ENCODE peak calls at places on chromosomes 4 and X, in nine cellular contexts. Y is A549; H is GM12865; Z is heart left ventricle; M is Peyer's patch; C is uterus; L is CD8-positive, alpha-beta T cell; F is right lobe of liver; I is testis. R is an unnamed sample.

GRCh38 chr4:54224960-54225670 is 4.0 kb upstream of the PDGFRA start:
- DNase-seq in Y (no peak), H (no peak), Z (no peak), M (no peak), C (peak; percentile 37), L (no peak), F (no peak), I (no peak), R (no peak)

GRCh38 chr4:100430441-100430840 is 87.4 kb downstream of the EMCN start:
- DNase-seq in Y (no peak), H (no peak), Z (no peak), M (no peak), C (no peak), L (no peak), F (no peak), I (no peak), R (no peak)

GRCh38 chr4:150381671-150382427 is 200.1 kb upstream of the MAB21L2 start:
- DNase-seq in Y (no peak), H (no peak), Z (no peak), M (no peak), C (no peak), L (no peak), F (no peak), I (no peak), R (no peak)

GRCh38 chr4:87848622-87849351 is 16.0 kb downstream of the MEPE start:
- DNase-seq in Y (peak; percentile 50), H (peak; percentile 63), Z (peak; percentile 53), M (no peak), C (peak; percentile 45), L (no peak), F (peak; percentile 36), I (peak; percentile 77), R (peak; percentile 52)

GRCh38 chrX:2627272-2627867 is 63.7 kb upstream of the CD99 start:
- DNase-seq in Y (peak; percentile 74), H (peak; percentile 68), Z (no peak), M (no peak), C (no peak), L (peak; percentile 57), F (no peak), I (peak; percentile 81), R (no peak)

GRCh38 chr4:76178296-76178695 is 30.1 kb upstream of the NUP54 start:
- DNase-seq in Y (no peak), H (no peak), Z (no peak), M (no peak), C (no peak), L (no peak), F (no peak), I (no peak), R (no peak)

GRCh38 chrX:71177327-71177726 is 32.7 kb downstream of the NLGN3 start:
- DNase-seq in Y (no peak), H (no peak), Z (no peak), M (no peak), C (no peak), L (no peak), F (no peak), I (peak; percentile 33), R (no peak)

GRCh38 chr4:8267077-8267476 is 2.5 kb upstream of the HTRA3 start:
- DNase-seq in Y (peak; percentile 69), H (peak; percentile 41), Z (peak; percentile 85), M (peak; percentile 71), C (peak; percentile 74), L (no peak), F (peak; percentile 78), I (peak; percentile 89), R (peak; percentile 91)

GRCh38 chr4:78058591-78059523 is 1.7 kb downstream of the FRAS1 start:
- DNase-seq in Y (peak; percentile 42), H (no peak), Z (peak; percentile 39), M (peak; percentile 65), C (peak; percentile 20), L (no peak), F (peak; percentile 47), I (peak; percentile 31), R (peak; percentile 83)

GRCh38 chr4:15368906-15369305 is 58.9 kb upstream of the C1QTNF7 start:
- DNase-seq in Y (no peak), H (no peak), Z (no peak), M (no peak), C (no peak), L (no peak), F (no peak), I (no peak), R (no peak)

GRCh38 chr4:22093126-22093525 is 144.6 kb upstream of the KCNIP4 start:
- DNase-seq in Y (no peak), H (no peak), Z (no peak), M (no peak), C (no peak), L (no peak), F (no peak), I (no peak), R (no peak)

GRCh38 chr4:125317526-125317880 is 2.7 kb downstream of the FAT4 start:
- DNase-seq in Y (peak; percentile 65), H (no peak), Z (peak; percentile 59), M (peak; percentile 49), C (peak; percentile 43), L (no peak), F (peak; percentile 28), I (peak; percentile 83), R (peak; percentile 65)

GRCh38 chrX:397575-397974 is 10.9 kb upstream of the PPP2R3B start:
- DNase-seq in Y (no peak), H (no peak), Z (peak; percentile 70), M (no peak), C (no peak), L (no peak), F (no peak), I (peak; percentile 49), R (no peak)

GRCh38 chr4:65917486-65917885 is 247.2 kb upstream of the EPHA5 start:
- DNase-seq in Y (no peak), H (no peak), Z (no peak), M (no peak), C (no peak), L (no peak), F (no peak), I (no peak), R (no peak)

GRCh38 chr4:168796362-168797106 is 213.5 kb downstream of the CBR4 start:
- DNase-seq in Y (peak; percentile 90), H (no peak), Z (peak; percentile 47), M (peak; percentile 61), C (no peak), L (no peak), F (peak; percentile 46), I (no peak), R (no peak)

GRCh38 chr4:2930135-2930805 is 32.9 kb downstream of the NOP14 start:
- DNase-seq in Y (no peak), H (no peak), Z (no peak), M (peak; percentile 46), C (peak; percentile 20), L (no peak), F (peak; percentile 15), I (no peak), R (peak; percentile 31)

GRCh38 chr4:2927696-2928075 is 35.5 kb downstream of the NOP14 start:
- DNase-seq in Y (no peak), H (no peak), Z (no peak), M (peak; percentile 15), C (no peak), L (no peak), F (peak; percentile 6), I (no peak), R (no peak)

GRCh38 chr4:2929469-2929868 is 33.7 kb downstream of the NOP14 start:
- DNase-seq in Y (no peak), H (no peak), Z (no peak), M (peak; percentile 37), C (peak; percentile 13), L (no peak), F (peak; percentile 16), I (no peak), R (no peak)

GRCh38 chr4:2927016-2927695 is 36.0 kb downstream of the NOP14 start:
- DNase-seq in Y (no peak), H (no peak), Z (peak; percentile 20), M (peak; percentile 30), C (peak; percentile 12), L (no peak), F (peak; percentile 16), I (no peak), R (peak; percentile 16)

GRCh38 chr4:2928242-2929155 is 34.7 kb downstream of the NOP14 start:
- DNase-seq in Y (no peak), H (no peak), Z (no peak), M (peak; percentile 42), C (peak; percentile 9), L (no peak), F (peak; percentile 17), I (no peak), R (peak; percentile 73)
- TF ChIP-seq CTCF in Y (no peak), H (no peak), Z (no peak), M (no peak), C (no peak), L (no peak), F (no peak), I (no peak), R (no peak)

GRCh38 chr4:120753854-120754253 is 168.7 kb downstream of the PRDM5 start:
- DNase-seq in Y (no peak), H (no peak), Z (no peak), M (no peak), C (no peak), L (no peak), F (no peak), I (no peak), R (no peak)

GRCh38 chr4:120754590-120754989 is 167.9 kb downstream of the PRDM5 start:
- DNase-seq in Y (no peak), H (no peak), Z (no peak), M (no peak), C (no peak), L (no peak), F (no peak), I (no peak), R (no peak)

GRCh38 chr4:120750152-120750525 is 172.4 kb downstream of the PRDM5 start:
- DNase-seq in Y (no peak), H (peak; percentile 33), Z (no peak), M (no peak), C (no peak), L (no peak), F (no peak), I (no peak), R (no peak)

GRCh38 chr4:120749445-120750151 is 172.9 kb downstream of the PRDM5 start:
- DNase-seq in Y (no peak), H (peak; percentile 95), Z (no peak), M (no peak), C (no peak), L (no peak), F (no peak), I (no peak), R (peak; percentile 32)
- H3K4me3 ChIP-seq in Y (no peak overlapping the region), H (no peak overlapping the region), Z (no peak overlapping the region), M (no peak overlapping the region), C (no peak overlapping the region), L (no peak overlapping the region), F (no peak overlapping the region), I (no peak overlapping the region), R (no peak overlapping the region)

DNA sequence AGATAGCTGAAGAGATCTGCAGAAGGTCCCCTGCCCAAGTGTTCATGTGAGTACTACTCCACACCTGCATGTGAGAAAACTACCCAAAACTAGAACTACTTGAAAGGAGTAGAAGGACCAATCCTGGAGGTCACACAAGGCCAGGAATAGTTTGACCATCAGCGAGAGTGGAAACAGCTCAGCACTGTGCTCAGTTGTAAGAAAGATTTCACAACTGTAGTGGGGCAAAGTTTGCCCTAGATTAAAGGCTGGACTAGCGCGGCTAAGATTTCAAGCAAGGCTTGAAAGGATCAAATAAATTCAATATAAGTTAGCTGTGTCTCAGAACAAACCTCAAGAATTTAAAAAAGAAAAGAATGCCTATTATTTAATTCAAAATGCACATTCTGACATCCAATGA is 422.7 kb upstream of the LCORL start:
- DNase-seq in Y (no peak), H (no peak), Z (no peak), M (no peak), C (no peak), L (no peak), F (no peak), I (no peak), R (no peak)
- TF ChIP-seq CTCF in Y (no peak), H (no peak), Z (no peak), M (no peak), C (no peak), L (no peak), F (no peak), I (no peak), R (no peak)

GRCh38 chrX:139971394-139971749 is 6.1 kb upstream of the CXorf66 start:
- DNase-seq in Y (no peak), H (no peak), Z (no peak), M (no peak), C (no peak), L (no peak), F (peak; percentile 26), I (no peak), R (no peak)
- H3K4me3 ChIP-seq in Y (peak overlapping the region; percentile 31), H (no peak overlapping the region), Z (no peak overlapping the region), M (no peak overlapping the region), C (no peak overlapping the region), L (no peak overlapping the region), F (peak overlapping the region; percentile 29), I (no peak overlapping the region), R (no peak overlapping the region)